ENCODE peak calls at places on chromosomes 7 and 10, in five cellular contexts. F is uterus, L is DMS79, I is amniotic stem cell, H is NCI-H1930. M is an unnamed sample.

GRCh38 chr10:79185067-79185774 is 116.5 kb downstream of the ZMIZ1 start:
- DNase-seq in F (no peak), L (no peak), I (no peak), H (no peak), M (no peak)

GRCh38 chr7:155000795-155001194 is 2.1 kb downstream of the PAXIP1 start:
- DNase-seq in F (no peak), L (no peak), I (no peak), H (peak), M (no peak)

GRCh38 chr10:58920655-58921003 is 255.8 kb upstream of the PHYHIPL start:
- DNase-seq in F (no peak), L (no peak), I (no peak), H (no peak), M (no peak)

GRCh38 chr7:129728875-129729467 is 117.5 kb downstream of the NRF1 start:
- DNase-seq in F (no peak), L (peak), I (no peak), H (no peak), M (no peak)

GRCh38 chr7:51101111-51101757 is 215.4 kb downstream of the COBL start:
- DNase-seq in F (no peak), L (no peak), I (no peak), H (no peak), M (no peak)

GRCh38 chr10:119769886-119770285 is 44.0 kb downstream of the INPP5F start:
- DNase-seq in F (no peak), L (no peak), I (no peak), H (no peak), M (peak)

GRCh38 chr10:61285749-61286148 is 167.4 kb downstream of the TMEM26 start:
- DNase-seq in F (no peak), L (no peak), I (no peak), H (no peak), M (no peak)

GRCh38 chr7:101819183-101819582 is 1.8 kb downstream of the CUX1 start:
- DNase-seq in F (no peak), L (no peak), I (no peak), H (no peak), M (no peak)

GRCh38 chr7:29479606-29480200 is 83.9 kb upstream of the PRR15 start:
- DNase-seq in F (peak), L (no peak), I (no peak), H (no peak), M (no peak)

M was measured in HFF-Myc.